ENCODE peak calls at places on chromosome 20, in five cellular contexts. One of them, this sample, is unnamed.

GRCh38 chr20:62824476-62825287 is 7.8 kb downstream of the COL9A3 start:
- DNase-seq in spleen: no peak
- DNase-seq in esophagus squamous epithelium: no peak
- DNase-seq in A549: no peak
- DNase-seq in colonic mucosa: peak; percentile 76
- DNase-seq in this sample: no peak

GRCh38 chr20:20368414-20369352 is 779 bp downstream of the INSM1 start:
- DNase-seq in spleen: no peak
- DNase-seq in esophagus squamous epithelium: no peak
- DNase-seq in A549: peak; percentile 16
- DNase-seq in colonic mucosa: no peak
- DNase-seq in this sample: no peak

GRCh38 chr20:56799187-56799586 is 170.1 kb downstream of the TFAP2C start:
- DNase-seq in spleen: peak; percentile 5
- DNase-seq in esophagus squamous epithelium: no peak
- DNase-seq in A549: no peak
- DNase-seq in colonic mucosa: no peak
- DNase-seq in this sample: no peak

GRCh38 chr20:62266340-62266739 is 28.0 kb downstream of the OSBPL2 start:
- DNase-seq in spleen: no peak
- DNase-seq in esophagus squamous epithelium: no peak
- DNase-seq in A549: peak; percentile 22
- DNase-seq in colonic mucosa: no peak
- DNase-seq in this sample: no peak

GRCh38 chr20:38321959-38322598 is 18.1 kb downstream of the BPI start:
- DNase-seq in spleen: no peak
- DNase-seq in esophagus squamous epithelium: no peak
- DNase-seq in A549: peak; percentile 59
- DNase-seq in colonic mucosa: no peak
- DNase-seq in this sample: peak; percentile 34

GRCh38 chr20:36279362-36279761 is 26.8 kb upstream of the DLGAP4 start:
- DNase-seq in spleen: no peak
- DNase-seq in esophagus squamous epithelium: no peak
- DNase-seq in A549: no peak
- DNase-seq in colonic mucosa: no peak
- DNase-seq in this sample: no peak

GRCh38 chr20:12640255-12640654 is 368.5 kb upstream of the SPTLC3 start:
- DNase-seq in spleen: no peak
- DNase-seq in esophagus squamous epithelium: no peak
- DNase-seq in A549: no peak
- DNase-seq in colonic mucosa: no peak
- DNase-seq in this sample: no peak

GRCh38 chr20:60637801-60638200 is 614.3 kb upstream of the CDH4 start:
- DNase-seq in spleen: no peak
- DNase-seq in esophagus squamous epithelium: no peak
- DNase-seq in A549: no peak
- DNase-seq in colonic mucosa: no peak
- DNase-seq in this sample: no peak

GRCh38 chr20:61560361-61560853 is 308.3 kb downstream of the CDH4 start:
- DNase-seq in spleen: no peak
- DNase-seq in esophagus squamous epithelium: no peak
- DNase-seq in A549: peak; percentile 42
- DNase-seq in colonic mucosa: no peak
- DNase-seq in this sample: no peak

GRCh38 chr20:20407891-20408805 is 40.2 kb downstream of the INSM1 start:
- DNase-seq in spleen: no peak
- DNase-seq in esophagus squamous epithelium: no peak
- DNase-seq in A549: peak; percentile 32
- DNase-seq in colonic mucosa: no peak
- DNase-seq in this sample: no peak

GRCh38 chr20:24917797-24918578 is 31.1 kb upstream of the CST7 start:
- DNase-seq in spleen: peak; percentile 86
- DNase-seq in esophagus squamous epithelium: no peak
- DNase-seq in A549: peak; percentile 73
- DNase-seq in colonic mucosa: peak; percentile 54
- DNase-seq in this sample: peak; percentile 53
- H3K27ac ChIP-seq in spleen: no peak overlapping the region
- H3K27ac ChIP-seq in esophagus squamous epithelium: no peak overlapping the region
- H3K27ac ChIP-seq in A549: peak overlapping the region; percentile 50
- H3K27ac ChIP-seq in colonic mucosa: no peak overlapping the region
- H3K27ac ChIP-seq in this sample: no peak overlapping the region

GRCh38 chr20:5316188-5317158 is at the start of gene PROKR2:
- DNase-seq in spleen: peak; percentile 78
- DNase-seq in esophagus squamous epithelium: no peak
- DNase-seq in A549: no peak
- DNase-seq in colonic mucosa: no peak
- DNase-seq in this sample: no peak
- H3K4me3 ChIP-seq in spleen: no peak within 1 kb of the TSS
- H3K4me3 ChIP-seq in esophagus squamous epithelium: peak within 1 kb of the TSS; percentile 12
- H3K4me3 ChIP-seq in A549: no peak within 1 kb of the TSS
- H3K4me3 ChIP-seq in colonic mucosa: no peak within 1 kb of the TSS
- H3K4me3 ChIP-seq in this sample: no peak within 1 kb of the TSS

GRCh38 chr20:44488551-44488950 is 12.9 kb downstream of the TTPAL start:
- DNase-seq in spleen: no peak
- DNase-seq in esophagus squamous epithelium: no peak
- DNase-seq in A549: no peak
- DNase-seq in colonic mucosa: no peak
- DNase-seq in this sample: no peak
- H3K27ac ChIP-seq in spleen: no peak overlapping the region
- H3K27ac ChIP-seq in esophagus squamous epithelium: no peak overlapping the region
- H3K27ac ChIP-seq in A549: no peak overlapping the region
- H3K27ac ChIP-seq in colonic mucosa: no peak overlapping the region
- H3K27ac ChIP-seq in this sample: no peak overlapping the region

GRCh38 chr20:34045294-34045693 is 51.6 kb downstream of the RALY start:
- DNase-seq in spleen: no peak
- DNase-seq in esophagus squamous epithelium: no peak
- DNase-seq in A549: no peak
- DNase-seq in colonic mucosa: peak; percentile 27
- DNase-seq in this sample: peak; percentile 11
- H3K4me3 ChIP-seq in spleen: no peak overlapping the region
- H3K4me3 ChIP-seq in esophagus squamous epithelium: no peak overlapping the region
- H3K4me3 ChIP-seq in A549: no peak overlapping the region
- H3K4me3 ChIP-seq in colonic mucosa: no peak overlapping the region
- H3K4me3 ChIP-seq in this sample: no peak overlapping the region

GRCh38 chr20:47777220-47777619 is 8.1 kb downstream of the SULF2 start:
- DNase-seq in spleen: no peak
- DNase-seq in esophagus squamous epithelium: no peak
- DNase-seq in A549: no peak
- DNase-seq in colonic mucosa: no peak
- DNase-seq in this sample: no peak
- H3K27ac ChIP-seq in spleen: no peak overlapping the region
- H3K27ac ChIP-seq in esophagus squamous epithelium: no peak overlapping the region
- H3K27ac ChIP-seq in A549: no peak overlapping the region
- H3K27ac ChIP-seq in colonic mucosa: peak overlapping the region; percentile 26
- H3K27ac ChIP-seq in this sample: no peak overlapping the region

DNA sequence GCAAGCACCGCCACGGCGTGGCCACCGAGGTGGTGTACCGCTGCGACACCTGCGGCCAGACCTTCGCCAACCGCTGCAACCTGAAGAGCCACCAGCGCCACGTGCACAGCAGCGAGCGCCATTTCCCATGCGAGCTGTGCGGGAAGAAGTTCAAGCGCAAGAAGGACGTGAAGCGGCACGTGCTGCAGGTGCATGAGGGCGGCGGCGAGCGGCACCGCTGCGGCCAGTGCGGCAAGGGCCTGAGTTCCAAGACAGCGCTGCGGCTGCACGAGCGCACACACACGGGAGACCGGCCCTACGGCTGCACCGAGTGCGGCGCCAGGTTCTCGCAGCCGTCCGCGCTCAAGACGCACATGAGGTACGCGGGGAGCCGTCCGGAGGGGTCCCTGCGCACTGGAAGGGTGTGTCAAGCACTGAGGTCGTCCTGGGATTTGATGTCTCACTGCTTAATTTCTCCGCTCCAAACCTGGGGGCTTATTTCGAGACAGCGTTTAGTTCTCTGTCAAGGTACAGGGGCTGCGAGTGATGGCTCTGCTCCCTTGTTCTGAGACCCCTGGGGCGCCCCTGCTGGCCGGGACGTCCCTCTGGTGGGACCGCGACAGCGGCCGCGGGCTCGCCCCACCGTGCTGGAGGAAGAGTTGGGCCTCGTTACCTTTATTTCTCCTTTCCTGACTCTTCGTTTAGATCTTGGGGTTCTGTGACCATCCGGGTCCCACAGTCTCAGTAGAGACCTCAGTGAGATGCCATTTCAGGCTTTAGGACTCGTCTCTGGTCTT is 3.6 kb downstream of the GZF1 start:
- DNase-seq in spleen: peak; percentile 85
- DNase-seq in esophagus squamous epithelium: no peak
- DNase-seq in A549: no peak
- DNase-seq in colonic mucosa: no peak
- DNase-seq in this sample: no peak
- H3K4me3 ChIP-seq in spleen: no peak overlapping the region
- H3K4me3 ChIP-seq in esophagus squamous epithelium: no peak overlapping the region
- H3K4me3 ChIP-seq in A549: no peak overlapping the region
- H3K4me3 ChIP-seq in colonic mucosa: no peak overlapping the region
- H3K4me3 ChIP-seq in this sample: no peak overlapping the region

GRCh38 chr20:10805764-10806163 is 132.0 kb upstream of the JAG1 start:
- DNase-seq in spleen: no peak
- DNase-seq in esophagus squamous epithelium: no peak
- DNase-seq in A549: no peak
- DNase-seq in colonic mucosa: no peak
- DNase-seq in this sample: no peak
- H3K27ac ChIP-seq in spleen: no peak overlapping the region
- H3K27ac ChIP-seq in esophagus squamous epithelium: no peak overlapping the region
- H3K27ac ChIP-seq in A549: no peak overlapping the region
- H3K27ac ChIP-seq in colonic mucosa: no peak overlapping the region
- H3K27ac ChIP-seq in this sample: no peak overlapping the region

GRCh38 chr20:49713779-49714712 is at the start of gene B4GALT5:
- DNase-seq in spleen: peak; percentile 93
- DNase-seq in esophagus squamous epithelium: no peak
- DNase-seq in A549: peak; percentile 72
- DNase-seq in colonic mucosa: peak; percentile 59
- DNase-seq in this sample: peak; percentile 44
- H3K4me3 ChIP-seq in spleen: peak within 1 kb of the TSS; percentile 89
- H3K4me3 ChIP-seq in esophagus squamous epithelium: peak within 1 kb of the TSS; percentile 96
- H3K4me3 ChIP-seq in A549: peak within 1 kb of the TSS; percentile 84
- H3K4me3 ChIP-seq in colonic mucosa: peak within 1 kb of the TSS; percentile 83
- H3K4me3 ChIP-seq in this sample: peak within 1 kb of the TSS; percentile 99